ENCODE peak calls at places on chromosomes 1 and 21, in four cellular contexts. H is HepG2, W is GM12878, N is SK-N-SH. P is an unnamed sample.

GRCh38 chr1:111406325-111406768 is 21.2 kb downstream of the OVGP1 start:
- DNase-seq in H (no peak), W (peak), N (peak), P (no peak)

GRCh38 chr1:225823811-225824261 is 13.9 kb downstream of the EPHX1 start:
- DNase-seq in N (no peak), W (no peak), H (no peak), P (peak)

GRCh38 chr1:88935522-88936222 is 44.3 kb upstream of the GTF2B start:
- DNase-seq in W (no peak), H (peak), N (peak), P (peak)

GRCh38 chr1:155813672-155814071 is 43.3 kb downstream of the GON4L start:
- DNase-seq in N (no peak), H (no peak), W (no peak), P (no peak)

GRCh38 chr1:34408011-34408410 is 231.3 kb downstream of the C1orf94 start:
- DNase-seq in H (no peak), W (no peak), N (no peak), P (no peak)

GRCh38 chr1:163085041-163085903 is 16.1 kb downstream of the RGS4 start:
- DNase-seq in W (no peak), H (no peak), N (no peak), P (no peak)

GRCh38 chr1:44571712-44572571 is 102.3 kb downstream of the TMEM53 start:
- DNase-seq in H (peak), N (peak), W (no peak), P (peak)

GRCh38 chr1:214549604-214550338 is 1.6 kb downstream of the PTPN14 start:
- DNase-seq in H (no peak), N (no peak), W (no peak), P (no peak)

GRCh38 chr1:94643776-94644175 is 102.2 kb upstream of the F3 start:
- DNase-seq in N (no peak), H (no peak), W (no peak), P (no peak)

GRCh38 chr1:202852163-202852904 is 36.6 kb downstream of the RABIF start:
- DNase-seq in W (no peak), N (peak), H (peak), P (peak)

GRCh38 chr21:45142469-45142868 is 68.1 kb downstream of the ADARB1 start:
- DNase-seq in N (no peak), H (no peak), W (no peak), P (no peak)

GRCh38 chr1:222310830-222311229 is 237.1 kb downstream of the HHIPL2 start:
- DNase-seq in H (no peak), N (no peak), W (no peak), P (no peak)

GRCh38 chr1:42145726-42146125 is 7.5 kb upstream of the GUCA2B start:
- DNase-seq in H (no peak), W (no peak), N (no peak), P (no peak)

GRCh38 chr1:182122265-182122664 is 60.8 kb upstream of the ZNF648 start:
- DNase-seq in H (peak), N (no peak), W (no peak), P (no peak)

GRCh38 chr1:234954613-234955012 is 174.0 kb downstream of the TOMM20 start:
- DNase-seq in N (peak), H (no peak), W (no peak), P (no peak)

GRCh38 chr1:106986603-106987002 is 69.9 kb upstream of the PRMT6 start:
- DNase-seq in N (no peak), W (no peak), H (no peak), P (no peak)

GRCh38 chr1:207888647-207889046 is 22.3 kb downstream of the CD34 start:
- DNase-seq in W (no peak), N (no peak), H (no peak), P (no peak)

GRCh38 chr1:38436749-38437148 is 390.2 kb upstream of the POU3F1 start:
- DNase-seq in N (no peak), W (no peak), H (no peak), P (no peak)

GRCh38 chr1:199780948-199781347 is 246.6 kb upstream of the NR5A2 start:
- DNase-seq in H (no peak), W (no peak), N (no peak), P (no peak)

GRCh38 chr1:162701286-162701685 is 69.0 kb downstream of the DDR2 start:
- DNase-seq in N (no peak), W (peak), H (no peak), P (no peak)

GRCh38 chr21:34126691-34127090 is 53.3 kb downstream of the MRPS6 start:
- DNase-seq in N (no peak), W (no peak), H (no peak), P (no peak)

GRCh38 chr1:216614011-216614934 is 109.0 kb downstream of the ESRRG start:
- DNase-seq in H (no peak), N (no peak), W (no peak), P (no peak)

GRCh38 chr1:227167276-227167829 is 150.9 kb downstream of the CDC42BPA start:
- DNase-seq in N (no peak), W (no peak), H (no peak), P (no peak)

GRCh38 chr21:40049031-40049958 is 182.1 kb downstream of the PCP4 start:
- DNase-seq in N (no peak), H (no peak), W (no peak), P (no peak)

GRCh38 chr1:229204863-229205777 is 65.8 kb upstream of the RAB4A start:
- DNase-seq in W (no peak), N (no peak), H (no peak), P (no peak)

GRCh38 chr1:31605908-31606427 is 11.5 kb upstream of the HCRTR1 start:
- DNase-seq in W (peak), H (no peak), N (no peak), P (peak)

GRCh38 chr21:18499761-18500376 is 96.3 kb upstream of the TMPRSS15 start:
- DNase-seq in H (peak), W (no peak), N (peak), P (peak)

GRCh38 chr21:35868005-35868868 is 192.1 kb downstream of the SETD4 start:
- DNase-seq in N (no peak), W (no peak), H (no peak), P (no peak)

GRCh38 chr1:94033849-94034248 is 87.1 kb downstream of the ABCA4 start:
- DNase-seq in H (peak), N (no peak), W (no peak), P (no peak)

GRCh38 chr1:6948861-6949260 is 163.6 kb downstream of the CAMTA1 start:
- DNase-seq in N (no peak), W (no peak), H (no peak), P (no peak)

GRCh38 chr21:46295996-46296752 is 10.0 kb downstream of the YBEY start:
- DNase-seq in N (no peak), W (no peak), H (peak), P (peak)
- TF ChIP-seq SIN3A in N (no peak), W (no peak), H (peak), P (no peak)

GRCh38 chr1:15489052-15489736 is 13.3 kb downstream of the CELA2B start:
- DNase-seq in W (no peak), N (peak), H (no peak), P (no peak)
- TF ChIP-seq SIN3A in W (no peak), N (no peak), H (no peak), P (no peak)

GRCh38 chr1:9362488-9362887 is 69.8 kb downstream of the SPSB1 start:
- DNase-seq in W (no peak), H (no peak), N (no peak), P (no peak)

GRCh38 chr1:9361630-9362256 is 69.0 kb downstream of the SPSB1 start:
- DNase-seq in N (no peak), W (no peak), H (no peak), P (no peak)

GRCh38 chr1:9359898-9360297 is 67.2 kb downstream of the SPSB1 start:
- DNase-seq in N (no peak), H (no peak), W (no peak), P (no peak)

GRCh38 chr1:9360371-9361064 is 67.8 kb downstream of the SPSB1 start:
- DNase-seq in W (no peak), N (no peak), H (no peak), P (no peak)

GRCh38 chr1:9363061-9363471 is 70.4 kb downstream of the SPSB1 start:
- DNase-seq in N (no peak), W (no peak), H (no peak), P (no peak)
- TF ChIP-seq SIN3A in N (no peak), W (no peak), H (no peak), P (no peak)

GRCh38 chr1:172450524-172450885 is 6.6 kb upstream of the PIGC start:
- DNase-seq in W (no peak), H (peak), N (no peak), P (peak)
- TF ChIP-seq SIN3A in W (no peak), H (peak), N (no peak), P (no peak)

DNA sequence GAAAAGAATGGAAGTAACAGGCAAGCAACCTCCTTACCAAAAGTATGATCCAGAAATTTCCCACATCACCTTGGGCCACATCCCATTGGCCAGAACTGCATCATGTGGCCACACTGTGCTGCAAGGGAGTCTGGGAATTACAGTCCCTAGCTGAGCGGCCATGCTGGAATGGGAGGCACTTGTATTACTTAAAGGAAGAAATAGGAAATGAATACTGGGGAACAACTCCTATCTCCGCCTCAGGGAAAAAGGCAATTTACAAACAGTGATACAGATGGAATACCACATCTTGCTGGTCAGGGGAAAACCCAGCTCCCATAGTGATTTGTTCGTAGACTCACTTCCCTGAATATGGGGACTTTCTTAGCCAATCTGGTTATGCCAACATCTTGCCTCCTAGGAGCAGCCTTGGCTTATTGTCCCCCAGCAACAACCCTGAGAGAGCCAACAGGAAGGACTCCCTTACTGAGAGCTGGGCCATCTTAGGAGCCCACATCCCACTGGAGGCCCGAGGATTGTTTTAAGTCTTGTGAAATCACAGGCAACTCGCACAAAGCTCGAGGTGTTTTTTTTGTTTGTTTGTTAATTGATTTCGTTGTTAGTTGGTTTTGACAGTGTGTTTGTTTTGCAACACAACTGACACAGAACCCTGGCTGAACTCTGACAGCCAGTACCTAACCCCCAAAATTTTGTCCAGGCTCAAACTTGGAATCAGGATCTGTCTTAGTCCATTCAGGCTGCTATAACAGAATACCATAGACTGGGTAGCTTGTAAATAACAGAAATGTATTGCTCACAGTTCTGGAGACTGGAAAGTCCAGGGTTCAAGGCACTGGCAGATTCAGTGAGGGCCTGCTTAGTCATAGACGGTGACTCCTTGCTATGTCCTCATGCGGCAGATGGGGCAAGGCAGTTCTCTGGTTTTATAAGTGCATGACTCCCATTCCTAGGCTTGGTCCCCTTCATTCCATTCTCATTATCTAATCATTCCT is 14.9 kb downstream of the CDA start:
- DNase-seq in W (no peak), H (peak), N (no peak), P (no peak)
- TF ChIP-seq SIN3A in W (no peak), H (no peak), N (no peak), P (no peak)

GRCh38 chr21:31283025-31283424 is 61.0 kb downstream of the TIAM1 start:
- DNase-seq in N (no peak), W (no peak), H (no peak), P (no peak)
- TF ChIP-seq SIN3A in N (no peak), W (no peak), H (no peak), P (no peak)

DNA sequence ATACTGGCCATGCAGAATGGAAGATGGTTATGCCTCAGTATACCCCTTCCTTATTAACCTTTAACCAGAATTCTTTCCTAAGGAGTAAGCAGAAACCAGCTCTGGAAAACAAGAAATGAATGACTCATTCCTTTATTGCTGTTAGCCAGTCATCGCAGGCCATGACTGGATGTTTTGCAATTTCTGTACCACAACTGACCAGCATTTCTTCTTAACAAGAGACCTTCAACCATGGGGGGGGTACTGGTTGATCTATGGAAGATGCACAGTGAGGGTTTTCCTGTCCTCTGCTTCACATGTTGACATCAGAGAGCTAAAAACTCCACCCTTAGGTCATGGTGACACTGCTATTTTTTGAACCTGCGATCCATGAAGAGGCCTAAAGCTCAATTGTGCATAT is 28.0 kb upstream of the RNF2 start:
- DNase-seq in W (no peak), H (no peak), N (no peak), P (peak)
- TF ChIP-seq SIN3A in W (no peak), H (no peak), N (no peak), P (no peak)

GRCh38 chr1:24695202-24695974 is 49.9 kb upstream of the CLIC4 start:
- DNase-seq in W (no peak), H (no peak), N (no peak), P (peak)
- TF ChIP-seq SIN3A in W (no peak), H (no peak), N (no peak), P (no peak)

GRCh38 chr1:243963566-243963965 is 87.5 kb upstream of the ZBTB18 start:
- DNase-seq in H (no peak), N (no peak), W (no peak), P (no peak)

GRCh38 chr1:243973169-243973568 is 77.9 kb upstream of the ZBTB18 start:
- DNase-seq in N (peak), W (no peak), H (no peak), P (no peak)

GRCh38 chr1:243970077-243970476 is 81.0 kb upstream of the ZBTB18 start:
- DNase-seq in N (no peak), W (no peak), H (no peak), P (no peak)

GRCh38 chr1:243964915-243965314 is 86.2 kb upstream of the ZBTB18 start:
- DNase-seq in H (no peak), N (no peak), W (no peak), P (no peak)

DNA sequence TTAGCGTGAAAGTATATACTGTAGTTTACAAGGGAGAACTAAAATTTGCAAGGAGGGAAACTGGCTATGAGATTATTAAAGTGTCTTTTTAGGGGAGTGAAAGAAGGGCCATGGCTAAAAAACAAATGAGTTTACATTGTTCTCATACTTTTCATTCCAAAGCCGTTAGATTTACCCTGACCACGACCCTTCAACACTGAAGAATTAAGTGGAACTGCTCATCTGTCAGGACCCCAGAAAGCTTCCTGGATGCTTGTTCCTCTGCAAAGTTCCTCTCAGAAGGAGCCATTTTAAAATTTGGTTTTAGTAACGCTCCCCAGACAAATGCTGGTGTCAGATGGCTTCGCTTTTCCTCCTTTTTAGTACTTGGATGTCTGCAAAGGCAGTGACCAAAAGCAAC is 82.7 kb upstream of the ZBTB18 start:
- DNase-seq in W (no peak), N (no peak), H (no peak), P (no peak)
- TF ChIP-seq SIN3A in W (no peak), N (no peak), H (no peak), P (no peak)

P was measured in K562.